ENCODE peak calls at places on chromosomes 3 and 15, in eight cellular contexts. L is Panc1, K is stomach, C is GM12878, F is HCT116, H is spleen, X is sigmoid colon, G is prostate gland. D is an unnamed sample.

GRCh38 chr15:59340325-59340724 is 32.3 kb downstream of the MYO1E start:
- DNase-seq in K (no peak), X (no peak), F (no peak), L (no peak), C (no peak), G (no peak), H (no peak), D (no peak)

GRCh38 chr3:185733980-185734724 is 90.7 kb downstream of the IGF2BP2 start:
- DNase-seq in G (peak), L (peak), C (no peak), K (peak), F (peak), H (no peak), X (no peak), D (peak)

GRCh38 chr3:190709351-190709773 is 153.1 kb downstream of the GMNC start:
- DNase-seq in K (no peak), G (peak), H (no peak), F (no peak), X (no peak), C (no peak), L (no peak), D (no peak)

GRCh38 chr3:169812124-169812843 is 386 bp upstream of the LRRIQ4 start:
- DNase-seq in F (no peak), X (peak), H (peak), C (peak), G (peak), L (no peak), K (peak), D (peak)

GRCh38 chr3:105982207-105982606 is 113.4 kb upstream of the CBLB start:
- DNase-seq in H (no peak), C (no peak), L (no peak), F (no peak), K (no peak), X (no peak), G (no peak), D (no peak)

GRCh38 chr3:54773251-54773650 is 154.6 kb downstream of the LRTM1 start:
- DNase-seq in G (no peak), L (no peak), X (no peak), C (no peak), F (no peak), K (no peak), H (no peak), D (no peak)

GRCh38 chr3:112670824-112671223 is 29.9 kb upstream of the CCDC80 start:
- DNase-seq in X (no peak), F (no peak), C (no peak), H (no peak), G (no peak), L (no peak), K (no peak), D (no peak)

GRCh38 chr3:170397579-170398177 is 21.0 kb upstream of the CLDN11 start:
- DNase-seq in G (no peak), C (no peak), K (no peak), X (no peak), H (no peak), L (no peak), F (no peak), D (no peak)

GRCh38 chr3:183401678-183402077 is 26.7 kb downstream of the MCF2L2 start:
- DNase-seq in K (no peak), G (no peak), L (no peak), C (no peak), F (no peak), X (no peak), H (no peak), D (no peak)

GRCh38 chr15:74489518-74490338 is 28.8 kb upstream of the UBL7 start:
- DNase-seq in K (peak), X (no peak), F (peak), C (peak), L (peak), H (peak), G (peak), D (peak)

GRCh38 chr3:49539659-49540560 is 14.4 kb upstream of the BSN start:
- DNase-seq in H (peak), X (peak), L (peak), K (peak), C (peak), F (peak), G (peak), D (peak)

GRCh38 chr15:99536422-99537033 is 29.3 kb upstream of the MEF2A start:
- DNase-seq in K (no peak), G (no peak), X (peak), L (peak), C (no peak), H (peak), F (peak), D (no peak)

GRCh38 chr3:178255315-178255714 is 280.9 kb upstream of the KCNMB2 start:
- DNase-seq in G (peak), K (no peak), H (no peak), L (no peak), F (no peak), X (no peak), C (no peak), D (no peak)

GRCh38 chr3:165854696-165855095 is 17.5 kb upstream of the BCHE start:
- DNase-seq in G (no peak), X (no peak), L (no peak), F (no peak), H (no peak), K (no peak), C (no peak), D (no peak)

GRCh38 chr3:114213669-114214541 is 23.5 kb downstream of the ZNF80 start:
- DNase-seq in F (no peak), G (no peak), C (peak), X (no peak), H (peak), L (no peak), K (no peak), D (peak)

GRCh38 chr15:66993090-66993489 is 72.3 kb upstream of the SMAD3 start:
- DNase-seq in C (no peak), X (no peak), F (no peak), H (no peak), K (no peak), G (no peak), L (no peak), D (no peak)

GRCh38 chr3:186124618-186125017 is 15.7 kb upstream of the ETV5 start:
- DNase-seq in C (no peak), X (no peak), G (peak), F (no peak), L (no peak), K (peak), H (no peak), D (no peak)

GRCh38 chr15:73564255-73564654 is 68.9 kb downstream of the NPTN start:
- DNase-seq in L (no peak), F (peak), G (peak), H (no peak), K (no peak), C (no peak), X (no peak), D (no peak)

GRCh38 chr3:10482631-10483363 is 22.6 kb downstream of the ATP2B2 start:
- DNase-seq in X (no peak), H (no peak), K (no peak), G (no peak), C (no peak), L (no peak), F (no peak), D (no peak)

GRCh38 chr15:98800437-98801233 is 152.3 kb downstream of the IGF1R start:
- DNase-seq in C (no peak), K (peak), G (peak), F (peak), L (peak), X (peak), H (no peak), D (peak)

GRCh38 chr3:115019900-115020299 is 127.2 kb downstream of the ZBTB20 start:
- DNase-seq in F (no peak), L (no peak), G (no peak), C (no peak), K (no peak), H (no peak), X (peak), D (no peak)

GRCh38 chr3:50272911-50273688 is 4.2 kb downstream of the SEMA3B start:
- DNase-seq in X (peak), K (peak), H (peak), G (peak), C (peak), F (no peak), L (no peak), D (peak)

GRCh38 chr3:98893740-98894139 is 7.8 kb downstream of the DCBLD2 start:
- DNase-seq in L (no peak), K (no peak), F (no peak), X (no peak), C (no peak), G (no peak), H (no peak), D (no peak)

GRCh38 chr15:51750942-51751686 is at the start of gene TMOD2:
- DNase-seq in K (peak), X (peak), L (no peak), F (no peak), G (peak), C (no peak), H (peak), D (peak)

GRCh38 chr3:143897558-143898305 is 49.5 kb upstream of the SLC9A9 start:
- DNase-seq in L (no peak), H (no peak), K (no peak), X (no peak), C (no peak), G (no peak), F (no peak), D (no peak)

GRCh38 chr3:55873523-55874254 is 386.6 kb upstream of the WNT5A start:
- DNase-seq in L (peak), C (no peak), H (no peak), X (no peak), F (no peak), G (no peak), K (no peak), D (no peak)

GRCh38 chr3:33074217-33075067 is 22.5 kb downstream of the GLB1 start:
- DNase-seq in K (peak), C (no peak), F (peak), X (no peak), G (peak), H (no peak), L (peak), D (peak)

GRCh38 chr15:99433026-99433756 is 132.6 kb upstream of the MEF2A start:
- DNase-seq in L (no peak), H (peak), K (no peak), F (no peak), C (no peak), G (no peak), X (peak), D (peak)

GRCh38 chr3:145953316-145953715 is 207.7 kb downstream of the PLOD2 start:
- DNase-seq in L (no peak), G (no peak), K (no peak), H (no peak), X (no peak), C (no peak), F (no peak), D (no peak)

GRCh38 chr3:78569820-78570219 is 1198.0 kb downstream of the ROBO1 start:
- DNase-seq in C (no peak), F (no peak), L (no peak), H (no peak), G (no peak), X (no peak), K (no peak), D (no peak)

GRCh38 chr3:126341755-126342150 is 15.5 kb downstream of the KLF15 start:
- DNase-seq in H (peak), F (no peak), K (no peak), L (no peak), X (no peak), G (no peak), C (no peak), D (peak)

GRCh38 chr15:99249270-99249817 is at the start of gene TTC23:
- DNase-seq in C (no peak), H (no peak), F (peak), K (no peak), X (no peak), L (peak), G (peak), D (peak)

GRCh38 chr3:88641033-88641604 is 466.3 kb upstream of the EPHA3 start:
- DNase-seq in L (no peak), G (no peak), C (no peak), H (no peak), K (no peak), X (no peak), F (no peak), D (no peak)

GRCh38 chr3:112321867-112322652 is 10.9 kb upstream of the CD200 start:
- DNase-seq in X (no peak), L (no peak), F (no peak), H (no peak), C (no peak), K (no peak), G (no peak), D (no peak)

GRCh38 chr3:52195297-52195597 is 2.7 kb upstream of the ALAS1 start:
- DNase-seq in C (no peak), H (no peak), F (no peak), K (no peak), G (no peak), X (no peak), L (no peak), D (no peak)

GRCh38 chr15:89812847-89813320 is 1.8 kb downstream of the ANPEP start:
- DNase-seq in L (no peak), G (no peak), F (no peak), X (no peak), H (no peak), C (no peak), K (no peak), D (no peak)

GRCh38 chr15:89814112-89814742 is 425 bp downstream of the ANPEP start:
- DNase-seq in X (no peak), F (no peak), H (peak), C (no peak), K (peak), G (no peak), L (no peak), D (no peak)

GRCh38 chr15:89810837-89811236 is 3.8 kb downstream of the ANPEP start:
- DNase-seq in X (no peak), G (no peak), H (peak), C (no peak), L (no peak), K (no peak), F (no peak), D (no peak)

GRCh38 chr15:89813381-89814111 is 1.1 kb downstream of the ANPEP start:
- DNase-seq in C (no peak), G (no peak), L (no peak), K (no peak), X (no peak), F (no peak), H (no peak), D (no peak)

GRCh38 chr15:89812126-89812846 is 2.4 kb downstream of the ANPEP start:
- DNase-seq in G (peak), K (peak), H (no peak), L (no peak), F (no peak), X (peak), C (no peak), D (peak)
- TF ChIP-seq POLR2AphosphoS5 in G (peak), K (no peak), H (no peak), L (no peak), F (no peak), X (peak), C (no peak), D (peak)

DNA sequence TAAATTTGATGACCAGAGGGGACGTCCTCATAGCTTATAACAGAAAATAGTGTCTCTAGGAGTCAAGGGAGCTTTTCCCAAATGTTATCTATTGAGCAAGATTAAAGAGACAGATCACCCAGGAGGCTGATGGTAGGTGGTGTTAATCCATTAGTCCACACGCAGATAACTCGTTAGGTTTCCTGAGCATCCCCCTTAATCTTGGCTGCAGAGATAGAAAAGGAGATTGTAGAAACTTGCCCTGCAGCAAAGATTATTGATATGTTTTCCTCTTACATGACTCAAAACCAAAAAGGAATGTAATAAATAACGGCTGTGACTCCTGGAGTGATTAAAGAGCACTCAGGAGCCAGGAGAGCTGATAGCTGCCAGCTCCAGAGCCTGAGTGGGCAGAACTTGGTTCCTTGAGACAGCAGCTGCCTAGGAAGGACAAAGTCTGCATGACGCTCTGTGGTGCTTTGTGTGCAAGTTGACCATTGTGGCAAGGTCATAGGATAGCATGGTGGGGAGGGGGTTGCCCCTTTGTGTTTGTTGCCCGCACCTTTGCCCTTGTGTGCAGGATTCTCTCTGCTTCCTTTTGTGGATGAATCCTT is 234.8 kb downstream of the PTPRG start:
- DNase-seq in F (no peak), H (no peak), G (no peak), X (no peak), L (no peak), C (no peak), K (no peak), D (no peak)
- TF ChIP-seq POLR2AphosphoS5 in F (no peak), H (no peak), G (no peak), X (no peak), L (no peak), C (no peak), K (no peak), D (no peak)

GRCh38 chr3:31659246-31659645 is 126.5 kb downstream of the STT3B start:
- DNase-seq in L (no peak), H (no peak), G (no peak), X (no peak), F (no peak), K (no peak), C (no peak), D (no peak)
- TF ChIP-seq POLR2AphosphoS5 in L (no peak), H (no peak), G (no peak), X (no peak), F (no peak), K (no peak), C (no peak), D (no peak)

GRCh38 chr15:69456208-69457166 is 3.9 kb downstream of the RPLP1 start:
- DNase-seq in G (no peak), H (no peak), L (no peak), C (no peak), K (no peak), X (no peak), F (no peak), D (no peak)
- TF ChIP-seq POLR2AphosphoS5 in G (no peak), H (no peak), L (peak), C (peak), K (no peak), X (no peak), F (peak), D (no peak)

D was measured in transverse colon.